ENCODE peak calls at places on chromosome X, in seven cellular contexts. One of them, this sample, is unnamed.
A peak's percentile ranks its signal among the peaks of the same experiment; 100 is the strongest.

GRCh38 chrX:33183366-33183765 is 28.0 kb downstream of the DMD start:
- DNase-seq in GM23248: no peak
- DNase-seq in cardiac fibroblast: peak; percentile 59
- DNase-seq in trophoblast cell: no peak
- DNase-seq in kidney epithelial cell: no peak
- DNase-seq in mammary epithelial cell: peak; percentile 23
- DNase-seq in AG04450: peak; percentile 44
- DNase-seq in this sample: peak; percentile 35

GRCh38 chrX:13816899-13817298 is at the start of gene GPM6B:
- DNase-seq in GM23248: no peak
- DNase-seq in cardiac fibroblast: no peak
- DNase-seq in trophoblast cell: no peak
- DNase-seq in kidney epithelial cell: no peak
- DNase-seq in mammary epithelial cell: no peak
- DNase-seq in AG04450: no peak
- DNase-seq in this sample: no peak

GRCh38 chrX:40964633-40965586 is 120.3 kb upstream of the USP9X start:
- DNase-seq in GM23248: no peak
- DNase-seq in cardiac fibroblast: no peak
- DNase-seq in trophoblast cell: no peak
- DNase-seq in kidney epithelial cell: no peak
- DNase-seq in mammary epithelial cell: peak; percentile 51
- DNase-seq in AG04450: no peak
- DNase-seq in this sample: no peak

GRCh38 chrX:40209951-40210617 is 112.3 kb upstream of the BCOR start:
- DNase-seq in GM23248: peak; percentile 72
- DNase-seq in cardiac fibroblast: no peak
- DNase-seq in trophoblast cell: no peak
- DNase-seq in kidney epithelial cell: no peak
- DNase-seq in mammary epithelial cell: peak; percentile 46
- DNase-seq in AG04450: no peak
- DNase-seq in this sample: peak; percentile 9

GRCh38 chrX:67563469-67564448 is 19.9 kb downstream of the AR start:
- DNase-seq in GM23248: peak; percentile 30
- DNase-seq in cardiac fibroblast: peak; percentile 74
- DNase-seq in trophoblast cell: no peak
- DNase-seq in kidney epithelial cell: no peak
- DNase-seq in mammary epithelial cell: no peak
- DNase-seq in AG04450: no peak
- DNase-seq in this sample: no peak

GRCh38 chrX:134545524-134545923 is 85.6 kb downstream of the HPRT1 start:
- DNase-seq in GM23248: no peak
- DNase-seq in cardiac fibroblast: no peak
- DNase-seq in trophoblast cell: no peak
- DNase-seq in kidney epithelial cell: no peak
- DNase-seq in mammary epithelial cell: no peak
- DNase-seq in AG04450: no peak
- DNase-seq in this sample: no peak

GRCh38 chrX:138127314-138127713 is 561.4 kb downstream of the ZIC3 start:
- DNase-seq in GM23248: peak; percentile 48
- DNase-seq in cardiac fibroblast: no peak
- DNase-seq in trophoblast cell: no peak
- DNase-seq in kidney epithelial cell: no peak
- DNase-seq in mammary epithelial cell: peak; percentile 8
- DNase-seq in AG04450: no peak
- DNase-seq in this sample: peak; percentile 14

GRCh38 chrX:151825927-151826471 is 86.7 kb upstream of the MAGEA4 start:
- DNase-seq in GM23248: peak; percentile 90
- DNase-seq in cardiac fibroblast: peak; percentile 91
- DNase-seq in trophoblast cell: peak; percentile 23
- DNase-seq in kidney epithelial cell: peak; percentile 10
- DNase-seq in mammary epithelial cell: peak; percentile 59
- DNase-seq in AG04450: peak; percentile 34
- DNase-seq in this sample: peak; percentile 90

GRCh38 chrX:31127716-31128115 is 55.9 kb upstream of the FTHL17 start:
- DNase-seq in GM23248: no peak
- DNase-seq in cardiac fibroblast: no peak
- DNase-seq in trophoblast cell: no peak
- DNase-seq in kidney epithelial cell: no peak
- DNase-seq in mammary epithelial cell: no peak
- DNase-seq in AG04450: no peak
- DNase-seq in this sample: no peak

GRCh38 chrX:151031365-151031975 is 48.3 kb downstream of the HMGB3 start:
- DNase-seq in GM23248: no peak
- DNase-seq in cardiac fibroblast: no peak
- DNase-seq in trophoblast cell: no peak
- DNase-seq in kidney epithelial cell: no peak
- DNase-seq in mammary epithelial cell: no peak
- DNase-seq in AG04450: no peak
- DNase-seq in this sample: no peak

GRCh38 chrX:104112326-104112951 is at the start of gene ZCCHC18:
- DNase-seq in GM23248: peak; percentile 66
- DNase-seq in cardiac fibroblast: peak; percentile 64
- DNase-seq in trophoblast cell: no peak
- DNase-seq in kidney epithelial cell: no peak
- DNase-seq in mammary epithelial cell: peak; percentile 47
- DNase-seq in AG04450: no peak
- DNase-seq in this sample: peak; percentile 48

GRCh38 chrX:38898261-38898660 is 97.0 kb downstream of the MID1IP1 start:
- DNase-seq in GM23248: no peak
- DNase-seq in cardiac fibroblast: no peak
- DNase-seq in trophoblast cell: no peak
- DNase-seq in kidney epithelial cell: no peak
- DNase-seq in mammary epithelial cell: no peak
- DNase-seq in AG04450: no peak
- DNase-seq in this sample: no peak

GRCh38 chrX:13721371-13721770 is 13.0 kb downstream of the TRAPPC2 start:
- DNase-seq in GM23248: no peak
- DNase-seq in cardiac fibroblast: no peak
- DNase-seq in trophoblast cell: no peak
- DNase-seq in kidney epithelial cell: no peak
- DNase-seq in mammary epithelial cell: no peak
- DNase-seq in AG04450: no peak
- DNase-seq in this sample: no peak

GRCh38 chrX:113947548-113947947 is 636.3 kb upstream of the HTR2C start:
- DNase-seq in GM23248: no peak
- DNase-seq in cardiac fibroblast: no peak
- DNase-seq in trophoblast cell: no peak
- DNase-seq in kidney epithelial cell: no peak
- DNase-seq in mammary epithelial cell: no peak
- DNase-seq in AG04450: no peak
- DNase-seq in this sample: no peak

GRCh38 chrX:111124418-111124817 is 28.4 kb downstream of the PAK3 start:
- DNase-seq in GM23248: no peak
- DNase-seq in cardiac fibroblast: no peak
- DNase-seq in trophoblast cell: no peak
- DNase-seq in kidney epithelial cell: no peak
- DNase-seq in mammary epithelial cell: no peak
- DNase-seq in AG04450: no peak
- DNase-seq in this sample: no peak

GRCh38 chrX:130974323-130974722 is 71.3 kb upstream of the ENOX2 start:
- DNase-seq in GM23248: peak; percentile 61
- DNase-seq in cardiac fibroblast: no peak
- DNase-seq in trophoblast cell: no peak
- DNase-seq in kidney epithelial cell: peak; percentile 9
- DNase-seq in mammary epithelial cell: peak; percentile 28
- DNase-seq in AG04450: no peak
- DNase-seq in this sample: no peak

GRCh38 chrX:132744470-132744869 is 214.0 kb downstream of the HS6ST2 start:
- DNase-seq in GM23248: no peak
- DNase-seq in cardiac fibroblast: no peak
- DNase-seq in trophoblast cell: no peak
- DNase-seq in kidney epithelial cell: no peak
- DNase-seq in mammary epithelial cell: no peak
- DNase-seq in AG04450: no peak
- DNase-seq in this sample: no peak

GRCh38 chrX:40140706-40141499 is 43.1 kb upstream of the BCOR start:
- DNase-seq in GM23248: peak; percentile 62
- DNase-seq in cardiac fibroblast: peak; percentile 75
- DNase-seq in trophoblast cell: no peak
- DNase-seq in kidney epithelial cell: peak; percentile 38
- DNase-seq in mammary epithelial cell: no peak
- DNase-seq in AG04450: no peak
- DNase-seq in this sample: no peak

GRCh38 chrX:13094780-13095425 is 50.5 kb upstream of the FAM9C start:
- DNase-seq in GM23248: no peak
- DNase-seq in cardiac fibroblast: peak; percentile 66
- DNase-seq in trophoblast cell: no peak
- DNase-seq in kidney epithelial cell: no peak
- DNase-seq in mammary epithelial cell: no peak
- DNase-seq in AG04450: no peak
- DNase-seq in this sample: peak; percentile 5

GRCh38 chrX:74187211-74187610 is 116.8 kb upstream of the ZCCHC13 start:
- DNase-seq in GM23248: peak; percentile 5
- DNase-seq in cardiac fibroblast: no peak
- DNase-seq in trophoblast cell: no peak
- DNase-seq in kidney epithelial cell: no peak
- DNase-seq in mammary epithelial cell: no peak
- DNase-seq in AG04450: no peak
- DNase-seq in this sample: no peak

DNA sequence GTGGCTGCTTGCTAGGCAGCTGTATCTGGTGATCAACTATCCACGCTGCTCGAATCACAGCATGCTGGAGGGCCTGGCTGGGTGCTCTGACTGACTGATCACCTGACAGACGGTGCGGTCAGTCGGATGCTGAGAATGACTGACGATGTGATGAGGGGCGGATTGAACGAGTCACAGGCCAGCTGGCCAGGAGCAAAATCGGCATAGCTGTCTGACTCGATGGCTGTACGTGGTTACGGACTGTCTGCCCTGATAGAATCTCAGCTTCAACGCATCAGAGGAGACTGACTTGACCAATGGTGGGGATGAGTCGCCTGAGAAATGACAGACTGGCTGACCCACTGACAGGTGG is 1.0 kb upstream of the SUV39H1 start:
- DNase-seq in GM23248: peak; percentile 45
- DNase-seq in cardiac fibroblast: no peak
- DNase-seq in trophoblast cell: peak; percentile 48
- DNase-seq in kidney epithelial cell: no peak
- DNase-seq in mammary epithelial cell: peak; percentile 5
- DNase-seq in AG04450: no peak
- DNase-seq in this sample: no peak
- H3K4me3 ChIP-seq in GM23248: peak overlapping the region; percentile 75
- H3K4me3 ChIP-seq in cardiac fibroblast: no peak overlapping the region
- H3K4me3 ChIP-seq in trophoblast cell: no peak overlapping the region
- H3K4me3 ChIP-seq in kidney epithelial cell: peak overlapping the region; percentile 62
- H3K4me3 ChIP-seq in mammary epithelial cell: no peak overlapping the region
- H3K4me3 ChIP-seq in AG04450: peak overlapping the region; percentile 69
- H3K4me3 ChIP-seq in this sample: peak overlapping the region; percentile 63

GRCh38 chrX:119757646-119757978 is 776 bp upstream of the SOWAHD start:
- DNase-seq in GM23248: no peak
- DNase-seq in cardiac fibroblast: no peak
- DNase-seq in trophoblast cell: no peak
- DNase-seq in kidney epithelial cell: no peak
- DNase-seq in mammary epithelial cell: no peak
- DNase-seq in AG04450: no peak
- DNase-seq in this sample: no peak

GRCh38 chrX:119753001-119753400 is 5.4 kb upstream of the SOWAHD start:
- DNase-seq in GM23248: no peak
- DNase-seq in cardiac fibroblast: no peak
- DNase-seq in trophoblast cell: peak; percentile 81
- DNase-seq in kidney epithelial cell: no peak
- DNase-seq in mammary epithelial cell: no peak
- DNase-seq in AG04450: no peak
- DNase-seq in this sample: no peak

GRCh38 chrX:119755981-119756533 is 2.3 kb upstream of the SOWAHD start:
- DNase-seq in GM23248: no peak
- DNase-seq in cardiac fibroblast: no peak
- DNase-seq in trophoblast cell: no peak
- DNase-seq in kidney epithelial cell: no peak
- DNase-seq in mammary epithelial cell: no peak
- DNase-seq in AG04450: peak; percentile 29
- DNase-seq in this sample: no peak

GRCh38 chrX:119756926-119757635 is 1.3 kb upstream of the SOWAHD start:
- DNase-seq in GM23248: no peak
- DNase-seq in cardiac fibroblast: no peak
- DNase-seq in trophoblast cell: no peak
- DNase-seq in kidney epithelial cell: no peak
- DNase-seq in mammary epithelial cell: no peak
- DNase-seq in AG04450: no peak
- DNase-seq in this sample: no peak

DNA sequence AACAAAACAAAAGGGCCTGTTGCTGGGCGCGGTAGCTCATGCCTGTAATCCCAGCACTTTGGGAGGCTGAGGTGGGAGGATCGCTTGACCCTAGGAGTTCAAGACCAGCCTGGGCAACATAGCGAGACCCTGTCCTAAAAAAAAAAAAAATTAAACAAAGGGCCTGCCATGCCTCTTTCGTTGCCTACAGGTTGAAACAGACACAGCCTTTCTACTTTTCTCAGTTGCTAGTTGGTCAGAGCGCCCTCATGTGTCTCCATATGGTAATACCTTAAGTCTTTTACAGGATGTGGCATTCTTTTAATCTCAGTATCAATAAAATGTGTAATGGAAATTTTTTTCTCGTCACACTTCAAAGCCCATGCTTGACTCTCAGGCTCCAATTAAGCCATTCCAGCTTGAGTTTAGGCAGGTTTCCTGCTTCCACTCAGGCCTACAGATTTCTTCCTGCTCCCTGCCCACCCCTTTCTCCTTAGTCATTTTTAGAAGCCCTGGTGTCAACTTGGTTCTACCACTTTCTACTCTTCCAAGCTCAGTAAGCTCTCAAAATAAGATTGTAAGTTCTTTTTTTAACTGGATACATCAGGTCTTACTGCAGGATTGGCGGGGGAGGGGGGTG is 4.6 kb upstream of the SOWAHD start:
- DNase-seq in GM23248: peak; percentile 59
- DNase-seq in cardiac fibroblast: peak; percentile 57
- DNase-seq in trophoblast cell: peak; percentile 51
- DNase-seq in kidney epithelial cell: no peak
- DNase-seq in mammary epithelial cell: no peak
- DNase-seq in AG04450: no peak
- DNase-seq in this sample: no peak
- H3K4me3 ChIP-seq in GM23248: no peak overlapping the region
- H3K4me3 ChIP-seq in cardiac fibroblast: no peak overlapping the region
- H3K4me3 ChIP-seq in trophoblast cell: no peak overlapping the region
- H3K4me3 ChIP-seq in kidney epithelial cell: no peak overlapping the region
- H3K4me3 ChIP-seq in mammary epithelial cell: no peak overlapping the region
- H3K4me3 ChIP-seq in AG04450: no peak overlapping the region
- H3K4me3 ChIP-seq in this sample: no peak overlapping the region

GRCh38 chrX:19897087-19897486 is 9.7 kb upstream of the SH3KBP1 start:
- DNase-seq in GM23248: no peak
- DNase-seq in cardiac fibroblast: no peak
- DNase-seq in trophoblast cell: no peak
- DNase-seq in kidney epithelial cell: no peak
- DNase-seq in mammary epithelial cell: no peak
- DNase-seq in AG04450: no peak
- DNase-seq in this sample: no peak
- H3K4me3 ChIP-seq in GM23248: no peak overlapping the region
- H3K4me3 ChIP-seq in cardiac fibroblast: no peak overlapping the region
- H3K4me3 ChIP-seq in trophoblast cell: no peak overlapping the region
- H3K4me3 ChIP-seq in kidney epithelial cell: no peak overlapping the region
- H3K4me3 ChIP-seq in mammary epithelial cell: no peak overlapping the region
- H3K4me3 ChIP-seq in AG04450: no peak overlapping the region
- H3K4me3 ChIP-seq in this sample: no peak overlapping the region

GRCh38 chrX:23782455-23782854 is 518 bp upstream of the SAT1 start:
- DNase-seq in GM23248: peak; percentile 66
- DNase-seq in cardiac fibroblast: no peak
- DNase-seq in trophoblast cell: peak; percentile 52
- DNase-seq in kidney epithelial cell: no peak
- DNase-seq in mammary epithelial cell: no peak
- DNase-seq in AG04450: no peak
- DNase-seq in this sample: no peak
- H3K4me3 ChIP-seq in GM23248: peak overlapping the region; percentile 64
- H3K4me3 ChIP-seq in cardiac fibroblast: peak overlapping the region; percentile 37
- H3K4me3 ChIP-seq in trophoblast cell: no peak overlapping the region
- H3K4me3 ChIP-seq in kidney epithelial cell: no peak overlapping the region
- H3K4me3 ChIP-seq in mammary epithelial cell: no peak overlapping the region
- H3K4me3 ChIP-seq in AG04450: peak overlapping the region; percentile 31
- H3K4me3 ChIP-seq in this sample: no peak overlapping the region

This sample was measured in MG63.